ENCODE peak calls at places on chromosomes 16 and 17, in ten cellular contexts. One of them, this sample, is unnamed.

GRCh38 chr16:28282045-28282444 is 10.3 kb upstream of the SBK1 start:
- DNase-seq in fibroblast of pulmonary artery: no peak
- DNase-seq in hippocampal formation: no peak
- DNase-seq in myocyte: no peak
- DNase-seq in activated T-helper 9 cell treated with anti-CD3 and anti-CD28 coated beads, Interleukin-2, amount 50 U/mL, for 16 hours: no peak
- DNase-seq in CD4-positive, alpha-beta T cell: no peak
- DNase-seq in stimulated activated CD4-positive, alpha-beta T cell treated with anti-CD3 and anti-CD28 coated beads, Interleukin-2, amount 100 ng/mL, for 48 hours: no peak
- DNase-seq in body of pancreas: no peak
- DNase-seq in stimulated activated naive CD8-positive, alpha-beta T cell treated with anti-CD3 and anti-CD28 coated beads, Interleukin-15, Interleukin-2, amounts not matched to agents 100 U/mL and 50 U/mL, for 24 hours: no peak
- DNase-seq in HFFc6: no peak
- DNase-seq in this sample: no peak

GRCh38 chr16:582218-582613 is 7.7 kb upstream of the RAB40C start:
- DNase-seq in fibroblast of pulmonary artery: no peak
- DNase-seq in body of pancreas: peak
- DNase-seq in myocyte: no peak
- DNase-seq in activated T-helper 9 cell treated with anti-CD3 and anti-CD28 coated beads, Interleukin-2, amount 50 U/mL, for 16 hours: no peak
- DNase-seq in HFFc6: no peak
- DNase-seq in stimulated activated CD4-positive, alpha-beta T cell treated with anti-CD3 and anti-CD28 coated beads, Interleukin-2, amount 100 ng/mL, for 48 hours: no peak
- DNase-seq in stimulated activated naive CD8-positive, alpha-beta T cell treated with anti-CD3 and anti-CD28 coated beads, Interleukin-15, Interleukin-2, amounts not matched to agents 100 U/mL and 50 U/mL, for 24 hours: no peak
- DNase-seq in hippocampal formation: no peak
- DNase-seq in CD4-positive, alpha-beta T cell: no peak
- DNase-seq in this sample: no peak

GRCh38 chr16:17638134-17638533 is 167.4 kb upstream of the XYLT1 start:
- DNase-seq in stimulated activated naive CD8-positive, alpha-beta T cell treated with anti-CD3 and anti-CD28 coated beads, Interleukin-15, Interleukin-2, amounts not matched to agents 100 U/mL and 50 U/mL, for 24 hours: no peak
- DNase-seq in hippocampal formation: no peak
- DNase-seq in body of pancreas: no peak
- DNase-seq in HFFc6: no peak
- DNase-seq in stimulated activated CD4-positive, alpha-beta T cell treated with anti-CD3 and anti-CD28 coated beads, Interleukin-2, amount 100 ng/mL, for 48 hours: no peak
- DNase-seq in fibroblast of pulmonary artery: no peak
- DNase-seq in CD4-positive, alpha-beta T cell: no peak
- DNase-seq in activated T-helper 9 cell treated with anti-CD3 and anti-CD28 coated beads, Interleukin-2, amount 50 U/mL, for 16 hours: no peak
- DNase-seq in myocyte: no peak
- DNase-seq in this sample: no peak

GRCh38 chr16:89845417-89845816 is 17.1 kb downstream of the SPIRE2 start:
- DNase-seq in HFFc6: no peak
- DNase-seq in stimulated activated CD4-positive, alpha-beta T cell treated with anti-CD3 and anti-CD28 coated beads, Interleukin-2, amount 100 ng/mL, for 48 hours: no peak
- DNase-seq in body of pancreas: no peak
- DNase-seq in stimulated activated naive CD8-positive, alpha-beta T cell treated with anti-CD3 and anti-CD28 coated beads, Interleukin-15, Interleukin-2, amounts not matched to agents 100 U/mL and 50 U/mL, for 24 hours: peak
- DNase-seq in hippocampal formation: no peak
- DNase-seq in activated T-helper 9 cell treated with anti-CD3 and anti-CD28 coated beads, Interleukin-2, amount 50 U/mL, for 16 hours: no peak
- DNase-seq in myocyte: no peak
- DNase-seq in CD4-positive, alpha-beta T cell: no peak
- DNase-seq in fibroblast of pulmonary artery: no peak
- DNase-seq in this sample: no peak

GRCh38 chr17:82238562-82239201 is 9.8 kb downstream of the SLC16A3 start:
- DNase-seq in myocyte: peak
- DNase-seq in CD4-positive, alpha-beta T cell: peak
- DNase-seq in activated T-helper 9 cell treated with anti-CD3 and anti-CD28 coated beads, Interleukin-2, amount 50 U/mL, for 16 hours: peak
- DNase-seq in HFFc6: peak
- DNase-seq in body of pancreas: peak
- DNase-seq in hippocampal formation: no peak
- DNase-seq in fibroblast of pulmonary artery: peak
- DNase-seq in stimulated activated CD4-positive, alpha-beta T cell treated with anti-CD3 and anti-CD28 coated beads, Interleukin-2, amount 100 ng/mL, for 48 hours: peak
- DNase-seq in stimulated activated naive CD8-positive, alpha-beta T cell treated with anti-CD3 and anti-CD28 coated beads, Interleukin-15, Interleukin-2, amounts not matched to agents 100 U/mL and 50 U/mL, for 24 hours: peak
- DNase-seq in this sample: peak

GRCh38 chr16:83315271-83315670 is 492.5 kb upstream of the HSBP1 start:
- DNase-seq in fibroblast of pulmonary artery: no peak
- DNase-seq in myocyte: no peak
- DNase-seq in activated T-helper 9 cell treated with anti-CD3 and anti-CD28 coated beads, Interleukin-2, amount 50 U/mL, for 16 hours: no peak
- DNase-seq in HFFc6: peak
- DNase-seq in stimulated activated naive CD8-positive, alpha-beta T cell treated with anti-CD3 and anti-CD28 coated beads, Interleukin-15, Interleukin-2, amounts not matched to agents 100 U/mL and 50 U/mL, for 24 hours: no peak
- DNase-seq in stimulated activated CD4-positive, alpha-beta T cell treated with anti-CD3 and anti-CD28 coated beads, Interleukin-2, amount 100 ng/mL, for 48 hours: no peak
- DNase-seq in body of pancreas: no peak
- DNase-seq in hippocampal formation: no peak
- DNase-seq in CD4-positive, alpha-beta T cell: no peak
- DNase-seq in this sample: no peak

GRCh38 chr17:15942207-15942833 is 2.6 kb upstream of the ADORA2B start:
- DNase-seq in stimulated activated CD4-positive, alpha-beta T cell treated with anti-CD3 and anti-CD28 coated beads, Interleukin-2, amount 100 ng/mL, for 48 hours: no peak
- DNase-seq in hippocampal formation: no peak
- DNase-seq in myocyte: no peak
- DNase-seq in stimulated activated naive CD8-positive, alpha-beta T cell treated with anti-CD3 and anti-CD28 coated beads, Interleukin-15, Interleukin-2, amounts not matched to agents 100 U/mL and 50 U/mL, for 24 hours: no peak
- DNase-seq in HFFc6: no peak
- DNase-seq in body of pancreas: no peak
- DNase-seq in activated T-helper 9 cell treated with anti-CD3 and anti-CD28 coated beads, Interleukin-2, amount 50 U/mL, for 16 hours: no peak
- DNase-seq in CD4-positive, alpha-beta T cell: no peak
- DNase-seq in fibroblast of pulmonary artery: peak
- DNase-seq in this sample: no peak

GRCh38 chr17:77528516-77529327 is 388.0 kb downstream of the SEC14L1 start:
- DNase-seq in activated T-helper 9 cell treated with anti-CD3 and anti-CD28 coated beads, Interleukin-2, amount 50 U/mL, for 16 hours: no peak
- DNase-seq in stimulated activated CD4-positive, alpha-beta T cell treated with anti-CD3 and anti-CD28 coated beads, Interleukin-2, amount 100 ng/mL, for 48 hours: peak
- DNase-seq in hippocampal formation: no peak
- DNase-seq in stimulated activated naive CD8-positive, alpha-beta T cell treated with anti-CD3 and anti-CD28 coated beads, Interleukin-15, Interleukin-2, amounts not matched to agents 100 U/mL and 50 U/mL, for 24 hours: peak
- DNase-seq in fibroblast of pulmonary artery: no peak
- DNase-seq in myocyte: no peak
- DNase-seq in HFFc6: no peak
- DNase-seq in CD4-positive, alpha-beta T cell: peak
- DNase-seq in body of pancreas: no peak
- DNase-seq in this sample: no peak

GRCh38 chr16:50684823-50685455 is 3.8 kb upstream of the SNX20 start:
- DNase-seq in myocyte: no peak
- DNase-seq in activated T-helper 9 cell treated with anti-CD3 and anti-CD28 coated beads, Interleukin-2, amount 50 U/mL, for 16 hours: no peak
- DNase-seq in HFFc6: no peak
- DNase-seq in body of pancreas: no peak
- DNase-seq in stimulated activated CD4-positive, alpha-beta T cell treated with anti-CD3 and anti-CD28 coated beads, Interleukin-2, amount 100 ng/mL, for 48 hours: no peak
- DNase-seq in hippocampal formation: no peak
- DNase-seq in stimulated activated naive CD8-positive, alpha-beta T cell treated with anti-CD3 and anti-CD28 coated beads, Interleukin-15, Interleukin-2, amounts not matched to agents 100 U/mL and 50 U/mL, for 24 hours: peak
- DNase-seq in fibroblast of pulmonary artery: no peak
- DNase-seq in CD4-positive, alpha-beta T cell: no peak
- DNase-seq in this sample: no peak

GRCh38 chr17:50145532-50146229 is 4.8 kb downstream of the PPP1R9B start:
- DNase-seq in CD4-positive, alpha-beta T cell: no peak
- DNase-seq in hippocampal formation: no peak
- DNase-seq in HFFc6: no peak
- DNase-seq in myocyte: no peak
- DNase-seq in body of pancreas: no peak
- DNase-seq in stimulated activated naive CD8-positive, alpha-beta T cell treated with anti-CD3 and anti-CD28 coated beads, Interleukin-15, Interleukin-2, amounts not matched to agents 100 U/mL and 50 U/mL, for 24 hours: no peak
- DNase-seq in fibroblast of pulmonary artery: no peak
- DNase-seq in activated T-helper 9 cell treated with anti-CD3 and anti-CD28 coated beads, Interleukin-2, amount 50 U/mL, for 16 hours: no peak
- DNase-seq in stimulated activated CD4-positive, alpha-beta T cell treated with anti-CD3 and anti-CD28 coated beads, Interleukin-2, amount 100 ng/mL, for 48 hours: no peak
- DNase-seq in this sample: no peak

GRCh38 chr17:79806863-79807720 is 10.2 kb upstream of the CBX8 start:
- DNase-seq in stimulated activated CD4-positive, alpha-beta T cell treated with anti-CD3 and anti-CD28 coated beads, Interleukin-2, amount 100 ng/mL, for 48 hours: no peak
- DNase-seq in stimulated activated naive CD8-positive, alpha-beta T cell treated with anti-CD3 and anti-CD28 coated beads, Interleukin-15, Interleukin-2, amounts not matched to agents 100 U/mL and 50 U/mL, for 24 hours: no peak
- DNase-seq in CD4-positive, alpha-beta T cell: no peak
- DNase-seq in activated T-helper 9 cell treated with anti-CD3 and anti-CD28 coated beads, Interleukin-2, amount 50 U/mL, for 16 hours: no peak
- DNase-seq in body of pancreas: no peak
- DNase-seq in myocyte: no peak
- DNase-seq in fibroblast of pulmonary artery: no peak
- DNase-seq in hippocampal formation: no peak
- DNase-seq in HFFc6: no peak
- DNase-seq in this sample: no peak

GRCh38 chr16:53372942-53373871 is 61.1 kb upstream of the RBL2 start:
- DNase-seq in myocyte: no peak
- DNase-seq in fibroblast of pulmonary artery: no peak
- DNase-seq in hippocampal formation: no peak
- DNase-seq in CD4-positive, alpha-beta T cell: peak
- DNase-seq in HFFc6: no peak
- DNase-seq in stimulated activated CD4-positive, alpha-beta T cell treated with anti-CD3 and anti-CD28 coated beads, Interleukin-2, amount 100 ng/mL, for 48 hours: peak
- DNase-seq in body of pancreas: peak
- DNase-seq in activated T-helper 9 cell treated with anti-CD3 and anti-CD28 coated beads, Interleukin-2, amount 50 U/mL, for 16 hours: peak
- DNase-seq in stimulated activated naive CD8-positive, alpha-beta T cell treated with anti-CD3 and anti-CD28 coated beads, Interleukin-15, Interleukin-2, amounts not matched to agents 100 U/mL and 50 U/mL, for 24 hours: peak
- DNase-seq in this sample: peak

GRCh38 chr17:62162898-62163297 is 97.8 kb upstream of the MED13 start:
- DNase-seq in stimulated activated CD4-positive, alpha-beta T cell treated with anti-CD3 and anti-CD28 coated beads, Interleukin-2, amount 100 ng/mL, for 48 hours: no peak
- DNase-seq in fibroblast of pulmonary artery: no peak
- DNase-seq in hippocampal formation: no peak
- DNase-seq in HFFc6: no peak
- DNase-seq in CD4-positive, alpha-beta T cell: no peak
- DNase-seq in body of pancreas: no peak
- DNase-seq in myocyte: peak
- DNase-seq in activated T-helper 9 cell treated with anti-CD3 and anti-CD28 coated beads, Interleukin-2, amount 50 U/mL, for 16 hours: no peak
- DNase-seq in stimulated activated naive CD8-positive, alpha-beta T cell treated with anti-CD3 and anti-CD28 coated beads, Interleukin-15, Interleukin-2, amounts not matched to agents 100 U/mL and 50 U/mL, for 24 hours: no peak
- DNase-seq in this sample: no peak

GRCh38 chr17:1577186-1577585 is 14.6 kb upstream of the PITPNA start:
- DNase-seq in body of pancreas: peak
- DNase-seq in activated T-helper 9 cell treated with anti-CD3 and anti-CD28 coated beads, Interleukin-2, amount 50 U/mL, for 16 hours: no peak
- DNase-seq in stimulated activated naive CD8-positive, alpha-beta T cell treated with anti-CD3 and anti-CD28 coated beads, Interleukin-15, Interleukin-2, amounts not matched to agents 100 U/mL and 50 U/mL, for 24 hours: no peak
- DNase-seq in CD4-positive, alpha-beta T cell: no peak
- DNase-seq in stimulated activated CD4-positive, alpha-beta T cell treated with anti-CD3 and anti-CD28 coated beads, Interleukin-2, amount 100 ng/mL, for 48 hours: no peak
- DNase-seq in hippocampal formation: peak
- DNase-seq in myocyte: peak
- DNase-seq in fibroblast of pulmonary artery: peak
- DNase-seq in HFFc6: peak
- DNase-seq in this sample: peak

GRCh38 chr16:88784074-88784855 is 755 bp downstream of the PIEZO1 start:
- DNase-seq in fibroblast of pulmonary artery: peak
- DNase-seq in HFFc6: peak
- DNase-seq in CD4-positive, alpha-beta T cell: peak
- DNase-seq in body of pancreas: peak
- DNase-seq in hippocampal formation: peak
- DNase-seq in activated T-helper 9 cell treated with anti-CD3 and anti-CD28 coated beads, Interleukin-2, amount 50 U/mL, for 16 hours: peak
- DNase-seq in myocyte: peak
- DNase-seq in stimulated activated CD4-positive, alpha-beta T cell treated with anti-CD3 and anti-CD28 coated beads, Interleukin-2, amount 100 ng/mL, for 48 hours: no peak
- DNase-seq in stimulated activated naive CD8-positive, alpha-beta T cell treated with anti-CD3 and anti-CD28 coated beads, Interleukin-15, Interleukin-2, amounts not matched to agents 100 U/mL and 50 U/mL, for 24 hours: peak
- DNase-seq in this sample: peak

GRCh38 chr16:50001144-50001543 is 23.9 kb upstream of the CNEP1R1 start:
- DNase-seq in stimulated activated CD4-positive, alpha-beta T cell treated with anti-CD3 and anti-CD28 coated beads, Interleukin-2, amount 100 ng/mL, for 48 hours: no peak
- DNase-seq in myocyte: no peak
- DNase-seq in activated T-helper 9 cell treated with anti-CD3 and anti-CD28 coated beads, Interleukin-2, amount 50 U/mL, for 16 hours: no peak
- DNase-seq in hippocampal formation: no peak
- DNase-seq in body of pancreas: no peak
- DNase-seq in fibroblast of pulmonary artery: no peak
- DNase-seq in stimulated activated naive CD8-positive, alpha-beta T cell treated with anti-CD3 and anti-CD28 coated beads, Interleukin-15, Interleukin-2, amounts not matched to agents 100 U/mL and 50 U/mL, for 24 hours: no peak
- DNase-seq in CD4-positive, alpha-beta T cell: no peak
- DNase-seq in HFFc6: no peak
- DNase-seq in this sample: no peak

GRCh38 chr16:24748242-24748641 is 18.8 kb downstream of the TNRC6A start:
- DNase-seq in body of pancreas: peak
- DNase-seq in CD4-positive, alpha-beta T cell: no peak
- DNase-seq in activated T-helper 9 cell treated with anti-CD3 and anti-CD28 coated beads, Interleukin-2, amount 50 U/mL, for 16 hours: no peak
- DNase-seq in fibroblast of pulmonary artery: peak
- DNase-seq in stimulated activated CD4-positive, alpha-beta T cell treated with anti-CD3 and anti-CD28 coated beads, Interleukin-2, amount 100 ng/mL, for 48 hours: no peak
- DNase-seq in myocyte: peak
- DNase-seq in HFFc6: peak
- DNase-seq in stimulated activated naive CD8-positive, alpha-beta T cell treated with anti-CD3 and anti-CD28 coated beads, Interleukin-15, Interleukin-2, amounts not matched to agents 100 U/mL and 50 U/mL, for 24 hours: no peak
- DNase-seq in hippocampal formation: no peak
- DNase-seq in this sample: no peak

GRCh38 chr17:75548839-75549238 is 23.3 kb downstream of the LLGL2 start:
- DNase-seq in myocyte: no peak
- DNase-seq in hippocampal formation: no peak
- DNase-seq in body of pancreas: no peak
- DNase-seq in stimulated activated CD4-positive, alpha-beta T cell treated with anti-CD3 and anti-CD28 coated beads, Interleukin-2, amount 100 ng/mL, for 48 hours: no peak
- DNase-seq in activated T-helper 9 cell treated with anti-CD3 and anti-CD28 coated beads, Interleukin-2, amount 50 U/mL, for 16 hours: no peak
- DNase-seq in fibroblast of pulmonary artery: no peak
- DNase-seq in CD4-positive, alpha-beta T cell: no peak
- DNase-seq in stimulated activated naive CD8-positive, alpha-beta T cell treated with anti-CD3 and anti-CD28 coated beads, Interleukin-15, Interleukin-2, amounts not matched to agents 100 U/mL and 50 U/mL, for 24 hours: no peak
- DNase-seq in HFFc6: no peak
- DNase-seq in this sample: no peak

GRCh38 chr16:5851583-5851982 is 754.0 kb upstream of the EEF2KMT start:
- DNase-seq in hippocampal formation: no peak
- DNase-seq in HFFc6: no peak
- DNase-seq in myocyte: no peak
- DNase-seq in activated T-helper 9 cell treated with anti-CD3 and anti-CD28 coated beads, Interleukin-2, amount 50 U/mL, for 16 hours: no peak
- DNase-seq in stimulated activated CD4-positive, alpha-beta T cell treated with anti-CD3 and anti-CD28 coated beads, Interleukin-2, amount 100 ng/mL, for 48 hours: no peak
- DNase-seq in fibroblast of pulmonary artery: no peak
- DNase-seq in body of pancreas: no peak
- DNase-seq in CD4-positive, alpha-beta T cell: no peak
- DNase-seq in stimulated activated naive CD8-positive, alpha-beta T cell treated with anti-CD3 and anti-CD28 coated beads, Interleukin-15, Interleukin-2, amounts not matched to agents 100 U/mL and 50 U/mL, for 24 hours: no peak
- DNase-seq in this sample: no peak

GRCh38 chr17:66942453-66943264 is 21.8 kb upstream of the CACNG4 start:
- DNase-seq in activated T-helper 9 cell treated with anti-CD3 and anti-CD28 coated beads, Interleukin-2, amount 50 U/mL, for 16 hours: no peak
- DNase-seq in body of pancreas: no peak
- DNase-seq in fibroblast of pulmonary artery: no peak
- DNase-seq in stimulated activated CD4-positive, alpha-beta T cell treated with anti-CD3 and anti-CD28 coated beads, Interleukin-2, amount 100 ng/mL, for 48 hours: no peak
- DNase-seq in stimulated activated naive CD8-positive, alpha-beta T cell treated with anti-CD3 and anti-CD28 coated beads, Interleukin-15, Interleukin-2, amounts not matched to agents 100 U/mL and 50 U/mL, for 24 hours: no peak
- DNase-seq in hippocampal formation: no peak
- DNase-seq in HFFc6: no peak
- DNase-seq in CD4-positive, alpha-beta T cell: no peak
- DNase-seq in myocyte: no peak
- DNase-seq in this sample: no peak

GRCh38 chr16:82091225-82091624 is 56.2 kb downstream of the HSD17B2 start:
- DNase-seq in hippocampal formation: no peak
- DNase-seq in stimulated activated naive CD8-positive, alpha-beta T cell treated with anti-CD3 and anti-CD28 coated beads, Interleukin-15, Interleukin-2, amounts not matched to agents 100 U/mL and 50 U/mL, for 24 hours: no peak
- DNase-seq in myocyte: peak
- DNase-seq in stimulated activated CD4-positive, alpha-beta T cell treated with anti-CD3 and anti-CD28 coated beads, Interleukin-2, amount 100 ng/mL, for 48 hours: no peak
- DNase-seq in body of pancreas: no peak
- DNase-seq in HFFc6: peak
- DNase-seq in activated T-helper 9 cell treated with anti-CD3 and anti-CD28 coated beads, Interleukin-2, amount 50 U/mL, for 16 hours: no peak
- DNase-seq in CD4-positive, alpha-beta T cell: no peak
- DNase-seq in fibroblast of pulmonary artery: peak
- DNase-seq in this sample: no peak

GRCh38 chr17:20189322-20189721 is 180.2 kb downstream of the SPECC1 start:
- DNase-seq in myocyte: peak
- DNase-seq in CD4-positive, alpha-beta T cell: no peak
- DNase-seq in stimulated activated CD4-positive, alpha-beta T cell treated with anti-CD3 and anti-CD28 coated beads, Interleukin-2, amount 100 ng/mL, for 48 hours: no peak
- DNase-seq in hippocampal formation: peak
- DNase-seq in fibroblast of pulmonary artery: peak
- DNase-seq in stimulated activated naive CD8-positive, alpha-beta T cell treated with anti-CD3 and anti-CD28 coated beads, Interleukin-15, Interleukin-2, amounts not matched to agents 100 U/mL and 50 U/mL, for 24 hours: no peak
- DNase-seq in HFFc6: peak
- DNase-seq in activated T-helper 9 cell treated with anti-CD3 and anti-CD28 coated beads, Interleukin-2, amount 50 U/mL, for 16 hours: no peak
- DNase-seq in body of pancreas: no peak
- DNase-seq in this sample: no peak

GRCh38 chr17:50042211-50042610 is 13.7 kb upstream of the ITGA3 start:
- DNase-seq in stimulated activated CD4-positive, alpha-beta T cell treated with anti-CD3 and anti-CD28 coated beads, Interleukin-2, amount 100 ng/mL, for 48 hours: no peak
- DNase-seq in HFFc6: no peak
- DNase-seq in fibroblast of pulmonary artery: no peak
- DNase-seq in body of pancreas: no peak
- DNase-seq in stimulated activated naive CD8-positive, alpha-beta T cell treated with anti-CD3 and anti-CD28 coated beads, Interleukin-15, Interleukin-2, amounts not matched to agents 100 U/mL and 50 U/mL, for 24 hours: no peak
- DNase-seq in CD4-positive, alpha-beta T cell: no peak
- DNase-seq in activated T-helper 9 cell treated with anti-CD3 and anti-CD28 coated beads, Interleukin-2, amount 50 U/mL, for 16 hours: no peak
- DNase-seq in myocyte: no peak
- DNase-seq in hippocampal formation: no peak
- DNase-seq in this sample: no peak

GRCh38 chr16:47979783-47980182 is 176.0 kb downstream of the ABCC12 start:
- DNase-seq in CD4-positive, alpha-beta T cell: no peak
- DNase-seq in stimulated activated naive CD8-positive, alpha-beta T cell treated with anti-CD3 and anti-CD28 coated beads, Interleukin-15, Interleukin-2, amounts not matched to agents 100 U/mL and 50 U/mL, for 24 hours: no peak
- DNase-seq in body of pancreas: no peak
- DNase-seq in stimulated activated CD4-positive, alpha-beta T cell treated with anti-CD3 and anti-CD28 coated beads, Interleukin-2, amount 100 ng/mL, for 48 hours: no peak
- DNase-seq in activated T-helper 9 cell treated with anti-CD3 and anti-CD28 coated beads, Interleukin-2, amount 50 U/mL, for 16 hours: no peak
- DNase-seq in fibroblast of pulmonary artery: no peak
- DNase-seq in HFFc6: no peak
- DNase-seq in hippocampal formation: no peak
- DNase-seq in myocyte: peak
- DNase-seq in this sample: no peak

GRCh38 chr16:2019500-2019899 is at the start of gene NPW:
- DNase-seq in stimulated activated CD4-positive, alpha-beta T cell treated with anti-CD3 and anti-CD28 coated beads, Interleukin-2, amount 100 ng/mL, for 48 hours: no peak
- DNase-seq in CD4-positive, alpha-beta T cell: no peak
- DNase-seq in body of pancreas: no peak
- DNase-seq in HFFc6: no peak
- DNase-seq in stimulated activated naive CD8-positive, alpha-beta T cell treated with anti-CD3 and anti-CD28 coated beads, Interleukin-15, Interleukin-2, amounts not matched to agents 100 U/mL and 50 U/mL, for 24 hours: peak
- DNase-seq in activated T-helper 9 cell treated with anti-CD3 and anti-CD28 coated beads, Interleukin-2, amount 50 U/mL, for 16 hours: no peak
- DNase-seq in hippocampal formation: no peak
- DNase-seq in fibroblast of pulmonary artery: no peak
- DNase-seq in myocyte: no peak
- DNase-seq in this sample: no peak

GRCh38 chr16:65769776-65770438 is 596.6 kb upstream of the CDH5 start:
- DNase-seq in HFFc6: no peak
- DNase-seq in activated T-helper 9 cell treated with anti-CD3 and anti-CD28 coated beads, Interleukin-2, amount 50 U/mL, for 16 hours: no peak
- DNase-seq in stimulated activated naive CD8-positive, alpha-beta T cell treated with anti-CD3 and anti-CD28 coated beads, Interleukin-15, Interleukin-2, amounts not matched to agents 100 U/mL and 50 U/mL, for 24 hours: no peak
- DNase-seq in stimulated activated CD4-positive, alpha-beta T cell treated with anti-CD3 and anti-CD28 coated beads, Interleukin-2, amount 100 ng/mL, for 48 hours: no peak
- DNase-seq in hippocampal formation: no peak
- DNase-seq in CD4-positive, alpha-beta T cell: no peak
- DNase-seq in body of pancreas: no peak
- DNase-seq in myocyte: peak
- DNase-seq in fibroblast of pulmonary artery: peak
- DNase-seq in this sample: no peak

GRCh38 chr16:539901-540530 is 12.5 kb downstream of the CAPN15 start:
- DNase-seq in stimulated activated CD4-positive, alpha-beta T cell treated with anti-CD3 and anti-CD28 coated beads, Interleukin-2, amount 100 ng/mL, for 48 hours: no peak
- DNase-seq in stimulated activated naive CD8-positive, alpha-beta T cell treated with anti-CD3 and anti-CD28 coated beads, Interleukin-15, Interleukin-2, amounts not matched to agents 100 U/mL and 50 U/mL, for 24 hours: no peak
- DNase-seq in fibroblast of pulmonary artery: no peak
- DNase-seq in hippocampal formation: no peak
- DNase-seq in CD4-positive, alpha-beta T cell: no peak
- DNase-seq in myocyte: no peak
- DNase-seq in HFFc6: peak
- DNase-seq in activated T-helper 9 cell treated with anti-CD3 and anti-CD28 coated beads, Interleukin-2, amount 50 U/mL, for 16 hours: no peak
- DNase-seq in body of pancreas: no peak
- DNase-seq in this sample: no peak

GRCh38 chr17:18039535-18040286 is 503 bp downstream of the GID4 start:
- DNase-seq in hippocampal formation: no peak
- DNase-seq in CD4-positive, alpha-beta T cell: no peak
- DNase-seq in HFFc6: no peak
- DNase-seq in body of pancreas: no peak
- DNase-seq in stimulated activated naive CD8-positive, alpha-beta T cell treated with anti-CD3 and anti-CD28 coated beads, Interleukin-15, Interleukin-2, amounts not matched to agents 100 U/mL and 50 U/mL, for 24 hours: no peak
- DNase-seq in stimulated activated CD4-positive, alpha-beta T cell treated with anti-CD3 and anti-CD28 coated beads, Interleukin-2, amount 100 ng/mL, for 48 hours: no peak
- DNase-seq in activated T-helper 9 cell treated with anti-CD3 and anti-CD28 coated beads, Interleukin-2, amount 50 U/mL, for 16 hours: no peak
- DNase-seq in myocyte: peak
- DNase-seq in fibroblast of pulmonary artery: no peak
- DNase-seq in this sample: peak

This sample was measured in right lobe of liver.